ENCODE peak calls at places on chromosomes 4 and X, in ten cellular contexts. E, P, Q, R, Z, B, U, F, D and X are unnamed samples. For H3K36me3, the result is how much of the 10 kb centered on the place peaks cover.

GRCh38 chrX:155314260-155314659 is 20.2 kb downstream of the CLIC2 start:
- DNase-seq in E (no peak), P (no peak), Q (no peak), R (no peak), Z (no peak), B (no peak), U (no peak), F (no peak), D (no peak), X (no peak)

GRCh38 chrX:115949900-115950822 is 220.4 kb upstream of the AGTR2 start:
- DNase-seq in E (no peak), P (peak), Q (no peak), R (no peak), Z (no peak), B (peak), U (no peak), F (no peak), D (no peak), X (no peak)

GRCh38 chrX:46574337-46574940 is 874 bp downstream of the CHST7 start:
- DNase-seq in E (no peak), P (no peak), Q (peak), R (no peak), Z (no peak), B (peak), U (no peak), F (no peak), D (no peak), X (no peak)

GRCh38 chrX:10296581-10296980 is 139.8 kb downstream of the CLCN4 start:
- DNase-seq in E (no peak), P (no peak), Q (no peak), R (no peak), Z (no peak), B (no peak), U (no peak), F (no peak), D (no peak), X (no peak)

GRCh38 chrX:45758319-45758718 is 557.6 kb upstream of the DIPK2B start:
- DNase-seq in E (no peak), P (no peak), Q (peak), R (no peak), Z (peak), B (no peak), U (no peak), F (no peak), D (no peak), X (no peak)

GRCh38 chr4:134777626-134778025 is 576.0 kb upstream of the PABPC4L start:
- DNase-seq in E (no peak), P (no peak), Q (peak), R (no peak), Z (no peak), B (peak), U (no peak), F (no peak), D (no peak), X (no peak)

GRCh38 chr4:80271806-80272205 is 5.3 kb downstream of the FGF5 start:
- DNase-seq in E (no peak), P (no peak), Q (no peak), R (no peak), Z (no peak), B (no peak), U (no peak), F (no peak), D (no peak), X (no peak)

GRCh38 chr4:123749408-123749807 is 352.8 kb downstream of the SPRY1 start:
- DNase-seq in E (no peak), P (peak), Q (peak), R (no peak), Z (no peak), B (no peak), U (no peak), F (no peak), D (no peak), X (no peak)

GRCh38 chr4:130099159-130099558 is 1003.2 kb downstream of the C4orf33 start:
- DNase-seq in E (no peak), P (no peak), Q (no peak), R (no peak), Z (no peak), B (no peak), U (no peak), F (no peak), D (no peak), X (no peak)

GRCh38 chr4:11418610-11419009 is 10.1 kb downstream of the HS3ST1 start:
- DNase-seq in E (no peak), P (no peak), Q (peak), R (no peak), Z (no peak), B (no peak), U (no peak), F (no peak), D (no peak), X (no peak)

GRCh38 chrX:63784902-63785692 is at the start of gene ARHGEF9:
- DNase-seq in E (no peak), P (peak), Q (no peak), R (peak), Z (no peak), B (peak), U (no peak), F (no peak), D (peak), X (no peak)

GRCh38 chr4:73434311-73434710 is 1.7 kb upstream of the AFP start:
- DNase-seq in E (no peak), P (no peak), Q (peak), R (no peak), Z (no peak), B (peak), U (no peak), F (peak), D (no peak), X (no peak)

GRCh38 chrX:20354505-20354904 is 87.8 kb upstream of the RPS6KA3 start:
- DNase-seq in E (no peak), P (no peak), Q (no peak), R (no peak), Z (no peak), B (no peak), U (no peak), F (no peak), D (no peak), X (no peak)

GRCh38 chr4:3046149-3046548 is 28.2 kb downstream of the HTT-AS start:
- DNase-seq in E (no peak), P (peak), Q (no peak), R (no peak), Z (no peak), B (no peak), U (no peak), F (no peak), D (no peak), X (no peak)

GRCh38 chrX:124530803-124531202 is 184.4 kb downstream of the SH2D1A start:
- DNase-seq in E (no peak), P (no peak), Q (no peak), R (no peak), Z (no peak), B (no peak), U (no peak), F (no peak), D (no peak), X (no peak)

GRCh38 chrX:1488141-1488540 is 35.4 kb upstream of the ASMTL start:
- DNase-seq in E (no peak), P (peak), Q (no peak), R (peak), Z (no peak), B (no peak), U (no peak), F (no peak), D (no peak), X (no peak)

GRCh38 chr4:57139783-57140182 is 29.6 kb upstream of the IGFBP7 start:
- DNase-seq in E (no peak), P (no peak), Q (no peak), R (no peak), Z (no peak), B (no peak), U (no peak), F (no peak), D (no peak), X (no peak)

GRCh38 chr4:140237616-140238352 is 83.8 kb upstream of the MAML3 start:
- DNase-seq in E (peak), P (peak), Q (peak), R (peak), Z (peak), B (peak), U (no peak), F (no peak), D (peak), X (peak)

GRCh38 chr4:152063301-152064235 is 302.8 kb upstream of the GATB start:
- DNase-seq in E (no peak), P (no peak), Q (no peak), R (no peak), Z (no peak), B (peak), U (no peak), F (no peak), D (no peak), X (no peak)

GRCh38 chr4:147760695-147761094 is 28.8 kb downstream of the ARHGAP10 start:
- DNase-seq in E (no peak), P (no peak), Q (no peak), R (peak), Z (peak), B (peak), U (no peak), F (no peak), D (no peak), X (no peak)

GRCh38 chr4:62252728-62253127 is 1052.6 kb downstream of the ADGRL3 start:
- DNase-seq in E (no peak), P (no peak), Q (no peak), R (no peak), Z (no peak), B (no peak), U (no peak), F (no peak), D (no peak), X (no peak)

GRCh38 chr4:147160908-147161513 is 215.3 kb upstream of the TTC29 start:
- DNase-seq in E (no peak), P (no peak), Q (peak), R (no peak), Z (no peak), B (peak), U (peak), F (peak), D (no peak), X (no peak)

GRCh38 chr4:156295676-156296075 is 342.0 kb upstream of the CTSO start:
- DNase-seq in E (no peak), P (no peak), Q (no peak), R (no peak), Z (no peak), B (no peak), U (no peak), F (no peak), D (no peak), X (no peak)

GRCh38 chr4:2402053-2402452 is 16.4 kb downstream of the ZFYVE28 start:
- DNase-seq in E (peak), P (no peak), Q (peak), R (peak), Z (peak), B (peak), U (no peak), F (peak), D (peak), X (no peak)

GRCh38 chrX:11755724-11756123 is 2.3 kb upstream of the MSL3 start:
- DNase-seq in E (no peak), P (no peak), Q (no peak), R (no peak), Z (no peak), B (no peak), U (no peak), F (no peak), D (no peak), X (no peak)

GRCh38 chr4:86357608-86358007 is 2.2 kb downstream of the MAPK10 start:
- DNase-seq in E (no peak), P (no peak), Q (no peak), R (no peak), Z (no peak), B (peak), U (no peak), F (no peak), D (no peak), X (no peak)

GRCh38 chr4:121784975-121785374 is 16.1 kb upstream of the EXOSC9 start:
- DNase-seq in E (no peak), P (no peak), Q (peak), R (peak), Z (no peak), B (no peak), U (no peak), F (no peak), D (no peak), X (no peak)

GRCh38 chr4:54719378-54719777 is 61.6 kb downstream of the KIT start:
- DNase-seq in E (no peak), P (no peak), Q (peak), R (no peak), Z (no peak), B (no peak), U (no peak), F (no peak), D (no peak), X (no peak)

GRCh38 chr4:136650541-136651277 is 881.6 kb downstream of the PCDH18 start:
- DNase-seq in E (no peak), P (no peak), Q (peak), R (no peak), Z (no peak), B (no peak), U (no peak), F (no peak), D (no peak), X (no peak)

GRCh38 chr4:168839758-168840385 is 170.2 kb downstream of the CBR4 start:
- DNase-seq in E (no peak), P (no peak), Q (no peak), R (no peak), Z (no peak), B (no peak), U (no peak), F (no peak), D (no peak), X (no peak)

GRCh38 chr4:69823481-69824186 is 36.3 kb downstream of the SULT1E1 start:
- DNase-seq in E (no peak), P (peak), Q (peak), R (no peak), Z (peak), B (peak), U (no peak), F (no peak), D (no peak), X (no peak)

GRCh38 chrX:25600776-25601175 is 537.4 kb upstream of the MAGEB18 start:
- DNase-seq in E (no peak), P (no peak), Q (no peak), R (no peak), Z (no peak), B (no peak), U (no peak), F (no peak), D (no peak), X (no peak)

GRCh38 chr4:168511780-168512467 is 15.1 kb downstream of the PALLD start:
- DNase-seq in E (no peak), P (peak), Q (no peak), R (no peak), Z (no peak), B (no peak), U (no peak), F (no peak), D (no peak), X (no peak)

GRCh38 chr4:182717788-182718583 is 199.2 kb downstream of the DCTD start:
- DNase-seq in E (no peak), P (no peak), Q (no peak), R (no peak), Z (no peak), B (no peak), U (no peak), F (no peak), D (no peak), X (no peak)

GRCh38 chrX:10769165-10769564 is 148.8 kb upstream of the MID1 start:
- DNase-seq in E (no peak), P (no peak), Q (peak), R (no peak), Z (no peak), B (peak), U (no peak), F (peak), D (no peak), X (peak)

GRCh38 chrX:75522565-75523411 is at the start of gene ZDHHC15:
- DNase-seq in E (peak), P (peak), Q (peak), R (peak), Z (peak), B (peak), U (no peak), F (no peak), D (peak), X (no peak)

DNA sequence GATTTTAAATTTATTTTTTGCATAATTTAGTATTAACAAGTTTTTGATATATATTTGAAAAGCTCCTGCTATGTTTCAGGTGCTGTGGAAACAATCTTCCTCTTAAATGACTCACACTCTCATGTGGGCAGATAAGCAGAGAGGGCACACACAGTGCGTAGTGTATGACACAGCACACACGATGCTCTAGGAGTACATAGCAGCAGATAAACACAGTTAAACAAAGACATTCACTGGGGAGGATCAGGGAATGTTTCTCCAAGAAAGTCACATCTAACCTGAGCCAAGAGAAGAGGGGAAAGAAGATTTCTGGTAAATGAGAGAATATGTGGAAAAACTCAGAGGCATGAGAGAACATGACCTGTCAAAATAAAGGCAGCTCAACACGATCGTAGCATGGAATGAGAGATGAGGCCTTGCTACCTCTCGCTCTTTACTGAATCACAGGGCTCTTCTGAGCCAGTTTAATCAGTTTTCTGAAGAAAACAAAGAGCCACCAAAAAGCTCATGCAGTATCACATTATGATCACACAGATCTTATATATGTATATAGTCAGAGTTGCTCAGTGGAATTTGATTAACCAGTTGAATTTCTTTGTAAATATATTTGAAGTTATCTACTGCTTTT is 251.0 kb downstream of the ANK2 start:
- DNase-seq in E (no peak), P (no peak), Q (peak), R (no peak), Z (no peak), B (no peak), U (no peak), F (no peak), D (no peak), X (no peak)
- TF ChIP-seq POLR2AphosphoS5 in E (no peak), P (no peak), Q (no peak), R (peak), Z (no peak), B (no peak), U (no peak), F (no peak), D (no peak), X (no peak)

GRCh38 chr4:173287486-173287885 is 46.7 kb downstream of the HMGB2 start:
- DNase-seq in E (no peak), P (no peak), Q (no peak), R (no peak), Z (no peak), B (no peak), U (no peak), F (no peak), D (no peak), X (no peak)

GRCh38 chr4:173289351-173289725 is 44.8 kb downstream of the HMGB2 start:
- DNase-seq in E (no peak), P (no peak), Q (no peak), R (no peak), Z (no peak), B (no peak), U (no peak), F (no peak), D (no peak), X (no peak)

GRCh38 chr4:173284463-173284862 is 49.7 kb downstream of the HMGB2 start:
- DNase-seq in E (no peak), P (no peak), Q (no peak), R (no peak), Z (no peak), B (no peak), U (no peak), F (no peak), D (no peak), X (no peak)

GRCh38 chr4:173288296-173288695 is 45.9 kb downstream of the HMGB2 start:
- DNase-seq in E (no peak), P (no peak), Q (peak), R (peak), Z (peak), B (peak), U (peak), F (peak), D (peak), X (no peak)

DNA sequence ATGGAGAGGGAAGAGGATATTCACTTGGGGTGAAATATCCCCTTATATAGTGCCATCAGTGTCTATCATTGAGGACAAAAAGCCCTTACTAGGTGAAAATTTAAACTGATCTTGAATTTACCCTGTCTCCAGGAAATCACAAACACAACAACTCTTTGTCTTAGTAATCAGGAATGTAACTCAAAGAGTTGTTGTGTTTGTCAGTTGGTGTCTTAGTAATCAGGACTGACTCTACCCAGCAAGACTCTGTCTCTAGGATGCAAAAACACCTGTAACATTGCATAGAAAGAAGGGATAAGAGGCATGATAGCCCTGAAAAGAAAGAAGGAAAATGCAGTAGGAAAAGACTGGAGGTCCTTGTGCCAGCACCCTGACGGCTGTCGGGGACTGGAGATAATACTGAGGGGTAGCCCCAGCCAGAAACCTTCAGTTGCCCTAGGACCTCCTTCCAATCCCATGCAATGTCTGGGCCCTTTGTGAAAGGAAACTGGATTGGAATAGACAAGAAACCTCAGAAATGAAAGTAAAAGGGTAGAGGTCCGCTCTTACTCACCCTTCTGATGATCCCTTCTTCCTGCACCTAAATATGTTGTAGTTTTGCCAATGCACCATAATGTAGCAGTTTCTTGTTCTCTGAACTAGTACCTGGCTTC is 45.3 kb downstream of the HMGB2 start:
- DNase-seq in E (no peak), P (no peak), Q (no peak), R (no peak), Z (no peak), B (no peak), U (no peak), F (no peak), D (no peak), X (no peak)
- H3K4me3 ChIP-seq in E (peak), P (no peak), Q (no peak), R (no peak), Z (no peak), B (no peak), U (no peak), F (peak), D (no peak), X (no peak)

GRCh38 chr4:94244087-94244828 is 36.6 kb downstream of the SMARCAD1 start:
- DNase-seq in E (no peak), P (no peak), Q (no peak), R (no peak), Z (no peak), B (no peak), U (no peak), F (no peak), D (no peak), X (no peak)
- H3K36me3 ChIP-seq in E (under half), P (under half), Q (under half), R (under half), Z (under half), B (half or more), U (under half), F (half or more), D (under half), X (half or more)

GRCh38 chr4:48970471-48970921 is 15.6 kb upstream of the CWH43 start:
- DNase-seq in E (no peak), P (no peak), Q (no peak), R (no peak), Z (no peak), B (no peak), U (no peak), F (no peak), D (no peak), X (no peak)

GRCh38 chr4:48979897-48980579 is 6.0 kb upstream of the CWH43 start:
- DNase-seq in E (no peak), P (no peak), Q (no peak), R (no peak), Z (no peak), B (no peak), U (peak), F (no peak), D (no peak), X (no peak)

GRCh38 chr4:48974979-48975640 is 11.0 kb upstream of the CWH43 start:
- DNase-seq in E (no peak), P (no peak), Q (no peak), R (no peak), Z (no peak), B (no peak), U (no peak), F (no peak), D (no peak), X (no peak)

GRCh38 chr4:48976007-48976406 is 10.1 kb upstream of the CWH43 start:
- DNase-seq in E (no peak), P (no peak), Q (no peak), R (no peak), Z (no peak), B (no peak), U (no peak), F (no peak), D (no peak), X (no peak)
- TF ChIP-seq POLR2AphosphoS5 in E (no peak), P (no peak), Q (no peak), R (no peak), Z (no peak), B (no peak), U (no peak), F (no peak), D (no peak), X (no peak)

GRCh38 chrX:148380107-148380506 is 120.3 kb upstream of the AFF2 start:
- DNase-seq in E (no peak), P (no peak), Q (no peak), R (no peak), Z (no peak), B (no peak), U (no peak), F (no peak), D (no peak), X (no peak)
- H3K4me3 ChIP-seq in E (no peak), P (no peak), Q (no peak), R (no peak), Z (no peak), B (no peak), U (no peak), F (no peak), D (no peak), X (no peak)